ENCODE peak calls at places on chromosomes 13 and 19, in five cellular contexts. One of them, this sample, is unnamed.
A peak's percentile ranks its signal among the peaks of the same experiment; 100 is the strongest.

GRCh38 chr19:15583346-15583745 is 31.7 kb upstream of the CYP4F8 start:
- DNase-seq in PC-9: no peak
- DNase-seq in cardiac muscle cell: no peak
- DNase-seq in left ventricle myocardium inferior: no peak
- DNase-seq in naive thymus-derived CD4-positive, alpha-beta T cell: no peak
- DNase-seq in this sample: no peak

GRCh38 chr13:24618219-24618955 is 61.8 kb upstream of the ATP12A start:
- DNase-seq in PC-9: no peak
- DNase-seq in cardiac muscle cell: no peak
- DNase-seq in left ventricle myocardium inferior: no peak
- DNase-seq in naive thymus-derived CD4-positive, alpha-beta T cell: peak; percentile 43
- DNase-seq in this sample: peak; percentile 66

GRCh38 chr19:40620161-40620485 is 19.0 kb downstream of the LTBP4 start:
- DNase-seq in PC-9: no peak
- DNase-seq in cardiac muscle cell: no peak
- DNase-seq in left ventricle myocardium inferior: no peak
- DNase-seq in naive thymus-derived CD4-positive, alpha-beta T cell: no peak
- DNase-seq in this sample: no peak

GRCh38 chr13:26965976-26966375 is 205.4 kb upstream of the GPR12 start:
- DNase-seq in PC-9: no peak
- DNase-seq in cardiac muscle cell: peak; percentile 93
- DNase-seq in left ventricle myocardium inferior: peak; percentile 81
- DNase-seq in naive thymus-derived CD4-positive, alpha-beta T cell: no peak
- DNase-seq in this sample: no peak

GRCh38 chr19:40718774-40719391 is 2.0 kb downstream of the ITPKC start:
- DNase-seq in PC-9: peak; percentile 87
- DNase-seq in cardiac muscle cell: peak; percentile 49
- DNase-seq in left ventricle myocardium inferior: peak; percentile 52
- DNase-seq in naive thymus-derived CD4-positive, alpha-beta T cell: no peak
- DNase-seq in this sample: no peak

GRCh38 chr19:33467851-33468250 is 53.7 kb downstream of the PEPD start:
- DNase-seq in PC-9: no peak
- DNase-seq in cardiac muscle cell: no peak
- DNase-seq in left ventricle myocardium inferior: no peak
- DNase-seq in naive thymus-derived CD4-positive, alpha-beta T cell: no peak
- DNase-seq in this sample: no peak

GRCh38 chr13:106815545-106815944 is 247.6 kb upstream of the ARGLU1 start:
- DNase-seq in PC-9: no peak
- DNase-seq in cardiac muscle cell: no peak
- DNase-seq in left ventricle myocardium inferior: no peak
- DNase-seq in naive thymus-derived CD4-positive, alpha-beta T cell: no peak
- DNase-seq in this sample: no peak

GRCh38 chr19:18996351-18996750 is 37.0 kb downstream of the SUGP2 start:
- DNase-seq in PC-9: no peak
- DNase-seq in cardiac muscle cell: no peak
- DNase-seq in left ventricle myocardium inferior: no peak
- DNase-seq in naive thymus-derived CD4-positive, alpha-beta T cell: no peak
- DNase-seq in this sample: no peak

GRCh38 chr19:38656171-38656981 is 8.9 kb downstream of the ACTN4 start:
- DNase-seq in PC-9: no peak
- DNase-seq in cardiac muscle cell: peak; percentile 91
- DNase-seq in left ventricle myocardium inferior: no peak
- DNase-seq in naive thymus-derived CD4-positive, alpha-beta T cell: peak; percentile 84
- DNase-seq in this sample: peak; percentile 80

GRCh38 chr13:73038064-73038463 is 20.7 kb upstream of the KLF5 start:
- DNase-seq in PC-9: no peak
- DNase-seq in cardiac muscle cell: no peak
- DNase-seq in left ventricle myocardium inferior: no peak
- DNase-seq in naive thymus-derived CD4-positive, alpha-beta T cell: no peak
- DNase-seq in this sample: no peak

GRCh38 chr19:14529254-14530004 is at the start of gene TECR:
- DNase-seq in PC-9: peak; percentile 100
- DNase-seq in cardiac muscle cell: peak; percentile 100
- DNase-seq in left ventricle myocardium inferior: peak; percentile 100
- DNase-seq in naive thymus-derived CD4-positive, alpha-beta T cell: peak; percentile 98
- DNase-seq in this sample: peak; percentile 100

GRCh38 chr13:82627183-82627582 is 1255.1 kb downstream of the SLITRK1 start:
- DNase-seq in PC-9: no peak
- DNase-seq in cardiac muscle cell: no peak
- DNase-seq in left ventricle myocardium inferior: no peak
- DNase-seq in naive thymus-derived CD4-positive, alpha-beta T cell: no peak
- DNase-seq in this sample: no peak

GRCh38 chr13:51125495-51126226 is 14.6 kb upstream of the C13orf42 start:
- DNase-seq in PC-9: peak; percentile 41
- DNase-seq in cardiac muscle cell: peak; percentile 75
- DNase-seq in left ventricle myocardium inferior: peak; percentile 21
- DNase-seq in naive thymus-derived CD4-positive, alpha-beta T cell: peak; percentile 24
- DNase-seq in this sample: no peak

GRCh38 chr13:95677564-95678386 is 836 bp downstream of the DNAJC3 start:
- DNase-seq in PC-9: no peak
- DNase-seq in cardiac muscle cell: peak; percentile 45
- DNase-seq in left ventricle myocardium inferior: no peak
- DNase-seq in naive thymus-derived CD4-positive, alpha-beta T cell: peak; percentile 16
- DNase-seq in this sample: peak; percentile 21

DNA sequence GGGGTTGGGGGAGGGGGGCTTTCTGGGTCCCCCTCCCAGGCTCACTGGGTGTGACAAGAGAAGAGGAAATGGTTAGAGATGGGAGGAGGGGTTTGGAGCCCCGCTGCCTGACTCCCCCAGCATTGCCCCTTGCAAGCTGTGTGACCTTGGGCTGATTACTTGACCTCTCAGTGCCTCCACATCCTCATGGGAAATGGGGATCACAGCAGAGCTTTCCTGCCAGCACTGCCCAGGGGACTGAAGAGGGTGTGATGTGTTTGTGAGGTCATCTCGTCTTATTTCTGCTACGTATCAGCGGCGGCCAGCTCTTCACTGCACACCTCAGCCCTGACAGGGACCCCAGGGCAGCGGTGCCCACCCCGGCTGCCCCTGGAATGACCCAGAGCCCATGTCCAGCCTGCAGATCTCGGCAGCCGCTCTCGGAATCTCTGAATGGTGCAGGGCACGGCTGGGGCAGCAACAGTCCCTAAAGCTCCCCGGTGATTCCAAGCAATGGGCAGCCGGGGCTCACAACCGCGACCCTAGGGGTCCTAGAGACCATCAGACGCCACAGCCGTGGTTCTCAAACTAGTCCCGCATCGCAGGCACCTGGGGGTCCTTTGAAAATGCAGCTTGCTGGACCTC is 8.4 kb downstream of the PNMA8B start:
- DNase-seq in PC-9: no peak
- DNase-seq in cardiac muscle cell: no peak
- DNase-seq in left ventricle myocardium inferior: no peak
- DNase-seq in naive thymus-derived CD4-positive, alpha-beta T cell: no peak
- DNase-seq in this sample: no peak
- H3K27me3 ChIP-seq in PC-9: peaks cover 92% of the 10 kb centered on the region
- H3K27me3 ChIP-seq in cardiac muscle cell: peaks cover 16% of the 10 kb centered on the region
- H3K27me3 ChIP-seq in left ventricle myocardium inferior: peaks cover 58% of the 10 kb centered on the region
- H3K27me3 ChIP-seq in naive thymus-derived CD4-positive, alpha-beta T cell: peaks cover 5% of the 10 kb centered on the region
- H3K27me3 ChIP-seq in this sample: peaks cover 49% of the 10 kb centered on the region

GRCh38 chr19:36605839-36606478 is 846 bp downstream of the ZNF382 start:
- DNase-seq in PC-9: no peak
- DNase-seq in cardiac muscle cell: no peak
- DNase-seq in left ventricle myocardium inferior: no peak
- DNase-seq in naive thymus-derived CD4-positive, alpha-beta T cell: no peak
- DNase-seq in this sample: no peak

GRCh38 chr19:36605101-36605838 is at the start of gene ZNF382:
- DNase-seq in PC-9: no peak
- DNase-seq in cardiac muscle cell: peak; percentile 77
- DNase-seq in left ventricle myocardium inferior: peak; percentile 83
- DNase-seq in naive thymus-derived CD4-positive, alpha-beta T cell: peak; percentile 87
- DNase-seq in this sample: peak; percentile 91

GRCh38 chr19:36604656-36605100 is 435 bp upstream of the ZNF382 start:
- DNase-seq in PC-9: no peak
- DNase-seq in cardiac muscle cell: peak; percentile 20
- DNase-seq in left ventricle myocardium inferior: peak; percentile 74
- DNase-seq in naive thymus-derived CD4-positive, alpha-beta T cell: peak; percentile 70
- DNase-seq in this sample: peak; percentile 93
- H3K4me3 ChIP-seq in PC-9: no peak overlapping the region
- H3K4me3 ChIP-seq in cardiac muscle cell: peak overlapping the region; percentile 61
- H3K4me3 ChIP-seq in left ventricle myocardium inferior: peak overlapping the region; percentile 92
- H3K4me3 ChIP-seq in naive thymus-derived CD4-positive, alpha-beta T cell: peak overlapping the region; percentile 95
- H3K4me3 ChIP-seq in this sample: peak overlapping the region; percentile 91

DNA sequence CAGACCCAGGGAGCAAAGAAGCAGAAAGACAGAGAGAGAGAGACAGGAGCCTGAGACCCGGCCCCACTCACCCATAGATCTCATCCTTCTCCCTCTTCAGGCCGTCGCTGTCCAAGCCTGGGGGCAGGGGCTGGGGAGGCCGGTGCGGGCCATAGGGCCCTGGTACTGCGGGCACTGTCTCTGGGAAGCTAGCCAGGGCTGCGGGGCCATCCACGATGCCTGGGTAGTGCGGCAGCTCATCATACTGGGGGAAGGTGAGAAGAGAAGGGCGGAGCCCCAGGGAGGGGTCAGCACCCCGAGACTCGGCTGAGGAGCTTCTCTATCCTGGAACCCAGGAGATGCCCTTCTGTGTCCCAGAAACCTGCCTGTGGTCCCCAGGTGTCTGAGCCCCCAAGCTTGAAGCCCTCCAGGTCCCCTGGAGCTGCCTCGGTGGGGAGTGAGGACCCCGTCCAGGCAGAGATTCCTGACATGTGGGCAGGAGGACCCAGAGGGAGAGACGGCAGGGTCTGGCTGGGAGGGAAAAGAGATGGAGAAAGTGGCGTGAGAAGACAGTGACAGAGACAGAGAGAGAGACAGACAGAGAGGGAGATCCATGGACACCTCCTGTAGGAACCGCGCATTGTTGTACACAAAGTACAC is 2.1 kb downstream of the MEIS3 start:
- DNase-seq in PC-9: no peak
- DNase-seq in cardiac muscle cell: no peak
- DNase-seq in left ventricle myocardium inferior: no peak
- DNase-seq in naive thymus-derived CD4-positive, alpha-beta T cell: no peak
- DNase-seq in this sample: no peak
- H3K27me3 ChIP-seq in PC-9: peaks cover 90% of the 10 kb centered on the region
- H3K27me3 ChIP-seq in cardiac muscle cell: peaks cover 15% of the 10 kb centered on the region
- H3K27me3 ChIP-seq in left ventricle myocardium inferior: peaks cover 97% of the 10 kb centered on the region
- H3K27me3 ChIP-seq in naive thymus-derived CD4-positive, alpha-beta T cell: peaks cover 4% of the 10 kb centered on the region
- H3K27me3 ChIP-seq in this sample: peaks cover 56% of the 10 kb centered on the region

DNA sequence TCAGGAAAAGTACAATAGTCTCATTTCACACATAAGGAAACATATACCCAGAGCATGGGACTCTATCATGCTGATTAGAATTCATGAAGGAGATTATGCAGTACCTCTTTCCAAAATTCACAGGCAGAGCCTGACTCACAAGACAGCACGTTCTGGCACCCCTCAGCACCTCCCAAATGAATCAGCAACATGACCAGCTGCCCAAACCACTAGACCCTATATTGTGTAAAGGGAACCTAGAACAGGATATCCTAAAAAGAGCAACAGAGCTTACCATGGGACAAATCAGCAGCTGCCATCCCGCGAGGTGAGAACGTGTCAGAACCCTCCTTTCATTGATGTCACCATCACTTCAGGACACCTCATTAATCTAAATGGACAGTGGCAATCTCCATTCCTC is 2.5 kb downstream of the ZNF426 start:
- DNase-seq in PC-9: no peak
- DNase-seq in cardiac muscle cell: no peak
- DNase-seq in left ventricle myocardium inferior: no peak
- DNase-seq in naive thymus-derived CD4-positive, alpha-beta T cell: no peak
- DNase-seq in this sample: no peak
- H3K4me3 ChIP-seq in PC-9: no peak overlapping the region
- H3K4me3 ChIP-seq in cardiac muscle cell: no peak overlapping the region
- H3K4me3 ChIP-seq in left ventricle myocardium inferior: no peak overlapping the region
- H3K4me3 ChIP-seq in naive thymus-derived CD4-positive, alpha-beta T cell: no peak overlapping the region
- H3K4me3 ChIP-seq in this sample: no peak overlapping the region

DNA sequence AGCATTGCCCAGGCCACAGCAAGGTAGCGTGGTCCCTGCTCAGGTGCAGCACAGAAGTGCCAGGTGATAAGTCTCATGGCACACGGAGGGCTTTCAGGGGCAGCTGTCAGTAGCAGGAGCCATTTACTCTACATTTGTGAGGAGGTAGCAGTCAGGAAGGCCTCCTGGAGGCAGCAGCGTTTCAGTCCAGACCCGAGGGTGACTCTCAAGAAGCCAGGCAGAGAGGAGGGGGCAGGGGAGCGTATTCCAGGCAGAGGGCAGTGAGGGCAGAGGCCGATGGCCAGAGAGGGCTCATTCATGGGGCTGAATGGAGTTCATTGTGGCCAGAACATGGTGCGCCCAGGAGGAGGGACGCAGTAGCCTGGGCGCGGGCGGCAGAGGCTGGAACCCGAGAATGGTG is 8.9 kb downstream of the PIAS4 start:
- DNase-seq in PC-9: no peak
- DNase-seq in cardiac muscle cell: no peak
- DNase-seq in left ventricle myocardium inferior: no peak
- DNase-seq in naive thymus-derived CD4-positive, alpha-beta T cell: no peak
- DNase-seq in this sample: no peak
- H3K27me3 ChIP-seq in PC-9: no peaks in the 10 kb centered on the region
- H3K27me3 ChIP-seq in cardiac muscle cell: no peaks in the 10 kb centered on the region
- H3K27me3 ChIP-seq in left ventricle myocardium inferior: no peaks in the 10 kb centered on the region
- H3K27me3 ChIP-seq in naive thymus-derived CD4-positive, alpha-beta T cell: no peaks in the 10 kb centered on the region
- H3K27me3 ChIP-seq in this sample: no peaks in the 10 kb centered on the region